ENCODE peak calls at places on chromosome 3, in five cellular contexts. One of them, this sample, is unnamed.
A peak's percentile ranks its signal among the peaks of the same experiment; 100 is the strongest.

GRCh38 chr3:20316238-20316637 is 130.2 kb upstream of the SGO1 start:
- DNase-seq in heart left ventricle: no peak
- DNase-seq in left ventricle myocardium inferior: no peak
- DNase-seq in transverse colon: no peak
- DNase-seq in cardiac fibroblast: no peak
- DNase-seq in this sample: no peak

GRCh38 chr3:194485471-194485875 is 1.3 kb downstream of the ATP13A3 start:
- DNase-seq in cardiac fibroblast: no peak
- DNase-seq in transverse colon: no peak
- DNase-seq in heart left ventricle: no peak
- DNase-seq in left ventricle myocardium inferior: no peak
- DNase-seq in this sample: peak; percentile 72

GRCh38 chr3:141686477-141687280 is 51.4 kb upstream of the RNF7 start:
- DNase-seq in cardiac fibroblast: peak; percentile 80
- DNase-seq in transverse colon: peak; percentile 50
- DNase-seq in left ventricle myocardium inferior: peak; percentile 63
- DNase-seq in heart left ventricle: peak; percentile 82
- DNase-seq in this sample: peak; percentile 62

GRCh38 chr3:53794597-53794996 is 51.6 kb downstream of the CHDH start:
- DNase-seq in cardiac fibroblast: no peak
- DNase-seq in heart left ventricle: no peak
- DNase-seq in left ventricle myocardium inferior: no peak
- DNase-seq in transverse colon: no peak
- DNase-seq in this sample: peak; percentile 14

GRCh38 chr3:195763248-195763830 is 42.6 kb downstream of the MUC20 start:
- DNase-seq in cardiac fibroblast: no peak
- DNase-seq in transverse colon: no peak
- DNase-seq in left ventricle myocardium inferior: no peak
- DNase-seq in heart left ventricle: no peak
- DNase-seq in this sample: no peak

GRCh38 chr3:127366383-127366782 is 78.5 kb upstream of the PRR20G start:
- DNase-seq in left ventricle myocardium inferior: no peak
- DNase-seq in heart left ventricle: no peak
- DNase-seq in transverse colon: no peak
- DNase-seq in cardiac fibroblast: peak; percentile 4
- DNase-seq in this sample: peak; percentile 5

GRCh38 chr3:111666041-111666735 is 71.0 kb upstream of the ZBED2 start:
- DNase-seq in heart left ventricle: no peak
- DNase-seq in cardiac fibroblast: no peak
- DNase-seq in transverse colon: no peak
- DNase-seq in left ventricle myocardium inferior: no peak
- DNase-seq in this sample: no peak

GRCh38 chr3:28971156-28971555 is 309.7 kb upstream of the RBMS3 start:
- DNase-seq in heart left ventricle: no peak
- DNase-seq in cardiac fibroblast: no peak
- DNase-seq in transverse colon: no peak
- DNase-seq in left ventricle myocardium inferior: no peak
- DNase-seq in this sample: no peak

GRCh38 chr3:196639517-196640500 is at the start of gene NRROS:
- DNase-seq in cardiac fibroblast: peak; percentile 67
- DNase-seq in left ventricle myocardium inferior: peak; percentile 74
- DNase-seq in heart left ventricle: peak; percentile 85
- DNase-seq in transverse colon: peak; percentile 81
- DNase-seq in this sample: peak; percentile 58

GRCh38 chr3:9422712-9423424 is 25.5 kb downstream of the SETD5 start:
- DNase-seq in transverse colon: peak; percentile 87
- DNase-seq in heart left ventricle: no peak
- DNase-seq in left ventricle myocardium inferior: peak; percentile 38
- DNase-seq in cardiac fibroblast: peak; percentile 98
- DNase-seq in this sample: peak; percentile 99

GRCh38 chr3:72489916-72490315 is 358.3 kb downstream of the SHQ1 start:
- DNase-seq in left ventricle myocardium inferior: no peak
- DNase-seq in cardiac fibroblast: no peak
- DNase-seq in heart left ventricle: no peak
- DNase-seq in transverse colon: no peak
- DNase-seq in this sample: no peak

GRCh38 chr3:197736010-197736490 is 654 bp downstream of the RUBCN start:
- DNase-seq in transverse colon: peak; percentile 51
- DNase-seq in left ventricle myocardium inferior: no peak
- DNase-seq in cardiac fibroblast: peak; percentile 8
- DNase-seq in heart left ventricle: peak; percentile 62
- DNase-seq in this sample: peak; percentile 10

GRCh38 chr3:197736491-197737318 is at the start of gene RUBCN:
- DNase-seq in left ventricle myocardium inferior: peak; percentile 95
- DNase-seq in cardiac fibroblast: peak; percentile 96
- DNase-seq in transverse colon: peak; percentile 97
- DNase-seq in heart left ventricle: peak; percentile 97
- DNase-seq in this sample: peak; percentile 96

GRCh38 chr3:197737319-197737649 is 580 bp upstream of the RUBCN start:
- DNase-seq in heart left ventricle: no peak
- DNase-seq in transverse colon: no peak
- DNase-seq in left ventricle myocardium inferior: no peak
- DNase-seq in cardiac fibroblast: no peak
- DNase-seq in this sample: no peak

GRCh38 chr3:197734667-197735318 is 1.9 kb downstream of the RUBCN start:
- DNase-seq in heart left ventricle: no peak
- DNase-seq in transverse colon: peak; percentile 24
- DNase-seq in left ventricle myocardium inferior: no peak
- DNase-seq in cardiac fibroblast: no peak
- DNase-seq in this sample: no peak

DNA sequence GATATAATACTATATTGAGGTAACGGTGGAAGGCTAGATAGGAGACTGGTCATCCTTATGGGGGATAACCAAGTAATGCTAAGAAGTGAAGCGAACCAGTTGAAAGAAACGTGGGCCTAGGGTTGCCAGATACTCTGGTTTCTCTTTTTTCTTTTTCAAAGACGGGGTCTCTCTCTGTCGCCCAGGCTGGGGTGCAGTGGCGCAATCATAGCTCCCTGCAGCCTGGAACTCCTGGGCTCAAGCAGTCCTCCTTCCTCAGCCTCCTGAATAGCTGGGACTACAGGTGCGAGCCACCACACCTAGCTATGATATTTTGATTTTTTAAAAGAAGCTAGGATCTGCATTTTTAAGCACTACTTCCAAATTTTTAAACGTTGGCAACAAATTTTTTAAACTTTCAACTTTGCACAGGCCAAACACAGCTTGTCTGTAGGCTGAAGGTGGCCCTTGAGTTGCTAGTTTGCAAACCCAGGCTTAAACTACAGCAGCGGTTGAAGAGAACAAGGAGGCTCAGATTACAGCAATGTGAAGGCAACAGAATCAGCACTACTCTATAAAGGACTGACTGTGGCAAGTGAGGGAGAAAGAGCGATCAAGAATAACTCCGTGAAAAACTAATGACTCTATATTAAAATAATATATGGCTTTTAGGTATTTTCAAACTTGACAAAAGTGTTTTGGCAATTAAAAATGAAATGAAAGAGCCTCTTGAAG is 1.2 kb upstream of the RUBCN start:
- DNase-seq in cardiac fibroblast: no peak
- DNase-seq in heart left ventricle: no peak
- DNase-seq in transverse colon: no peak
- DNase-seq in left ventricle myocardium inferior: no peak
- DNase-seq in this sample: no peak
- H3K4me3 ChIP-seq in cardiac fibroblast: no peak overlapping the region
- H3K4me3 ChIP-seq in heart left ventricle: no peak overlapping the region
- H3K4me3 ChIP-seq in transverse colon: no peak overlapping the region
- H3K4me3 ChIP-seq in left ventricle myocardium inferior: peak overlapping the region; percentile 83
- H3K4me3 ChIP-seq in this sample: peak overlapping the region; percentile 92

DNA sequence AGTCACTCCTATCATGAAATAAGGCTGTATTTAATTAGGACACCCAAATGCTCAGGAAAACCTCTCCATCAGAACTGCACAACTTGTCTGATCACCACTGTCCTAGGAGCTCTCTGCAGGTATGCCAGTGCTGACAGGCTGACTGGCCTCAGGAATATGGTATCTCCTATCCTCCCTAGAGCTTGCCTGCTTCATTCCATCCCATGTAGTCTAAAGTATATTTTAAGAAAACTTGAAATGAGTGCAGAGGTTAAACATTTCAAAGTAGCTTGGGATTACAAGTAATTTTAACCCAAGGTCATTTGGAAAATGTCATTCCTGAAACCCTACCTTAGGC is 23.7 kb downstream of the FILIP1L start:
- DNase-seq in heart left ventricle: no peak
- DNase-seq in left ventricle myocardium inferior: no peak
- DNase-seq in cardiac fibroblast: no peak
- DNase-seq in transverse colon: no peak
- DNase-seq in this sample: no peak
- TF ChIP-seq CTCF in heart left ventricle: peak; percentile 4
- TF ChIP-seq CTCF in left ventricle myocardium inferior: no peak
- TF ChIP-seq CTCF in cardiac fibroblast: no peak
- TF ChIP-seq CTCF in transverse colon: no peak
- TF ChIP-seq CTCF in this sample: no peak

DNA sequence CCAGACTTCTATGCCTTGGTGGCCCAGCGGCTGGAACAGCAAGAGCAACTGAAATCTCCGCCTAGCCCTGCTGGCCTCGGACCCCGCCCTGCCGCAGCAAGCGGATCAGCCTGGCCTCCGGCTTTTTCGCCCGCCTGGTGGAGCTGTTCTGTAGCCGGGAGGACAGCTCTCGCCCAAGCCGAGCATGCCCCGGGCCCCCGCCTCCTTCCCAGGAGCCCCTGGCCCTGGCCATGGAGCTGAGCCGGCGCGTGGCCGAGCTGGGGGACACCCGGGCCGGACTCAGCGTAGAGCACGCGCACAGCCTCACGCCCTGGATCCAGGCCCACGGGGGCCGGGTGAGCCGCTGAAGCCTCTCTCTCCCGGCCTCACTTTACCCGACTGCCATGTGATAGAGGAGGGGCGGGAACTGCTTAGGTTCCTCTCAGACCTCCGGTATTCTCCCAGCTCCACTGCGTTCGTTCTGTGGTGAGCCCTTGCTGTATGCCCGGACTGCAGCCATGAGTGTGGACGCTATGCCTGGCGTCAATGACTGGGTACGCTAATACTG is 24.1 kb upstream of the MRPL3 start:
- DNase-seq in heart left ventricle: peak; percentile 77
- DNase-seq in left ventricle myocardium inferior: peak; percentile 38
- DNase-seq in transverse colon: no peak
- DNase-seq in cardiac fibroblast: peak; percentile 67
- DNase-seq in this sample: peak; percentile 65
- H3K4me3 ChIP-seq in heart left ventricle: no peak overlapping the region
- H3K4me3 ChIP-seq in left ventricle myocardium inferior: peak overlapping the region; percentile 60
- H3K4me3 ChIP-seq in transverse colon: peak overlapping the region; percentile 12
- H3K4me3 ChIP-seq in cardiac fibroblast: peak overlapping the region; percentile 36
- H3K4me3 ChIP-seq in this sample: peak overlapping the region; percentile 58

GRCh38 chr3:117016359-117016758 is 306.8 kb downstream of the TUSC7 start:
- DNase-seq in left ventricle myocardium inferior: no peak
- DNase-seq in cardiac fibroblast: no peak
- DNase-seq in heart left ventricle: no peak
- DNase-seq in transverse colon: no peak
- DNase-seq in this sample: no peak
- TF ChIP-seq CTCF in left ventricle myocardium inferior: no peak
- TF ChIP-seq CTCF in cardiac fibroblast: no peak
- TF ChIP-seq CTCF in heart left ventricle: no peak
- TF ChIP-seq CTCF in transverse colon: no peak
- TF ChIP-seq CTCF in this sample: peak; percentile 13

GRCh38 chr3:160403796-160404510 is 4.5 kb downstream of the SMC4 start:
- DNase-seq in heart left ventricle: no peak
- DNase-seq in transverse colon: no peak
- DNase-seq in left ventricle myocardium inferior: no peak
- DNase-seq in cardiac fibroblast: peak; percentile 48
- DNase-seq in this sample: peak; percentile 34
- H3K4me3 ChIP-seq in heart left ventricle: no peak overlapping the region
- H3K4me3 ChIP-seq in transverse colon: no peak overlapping the region
- H3K4me3 ChIP-seq in left ventricle myocardium inferior: peak overlapping the region; percentile 81
- H3K4me3 ChIP-seq in cardiac fibroblast: no peak overlapping the region
- H3K4me3 ChIP-seq in this sample: peak overlapping the region; percentile 11

DNA sequence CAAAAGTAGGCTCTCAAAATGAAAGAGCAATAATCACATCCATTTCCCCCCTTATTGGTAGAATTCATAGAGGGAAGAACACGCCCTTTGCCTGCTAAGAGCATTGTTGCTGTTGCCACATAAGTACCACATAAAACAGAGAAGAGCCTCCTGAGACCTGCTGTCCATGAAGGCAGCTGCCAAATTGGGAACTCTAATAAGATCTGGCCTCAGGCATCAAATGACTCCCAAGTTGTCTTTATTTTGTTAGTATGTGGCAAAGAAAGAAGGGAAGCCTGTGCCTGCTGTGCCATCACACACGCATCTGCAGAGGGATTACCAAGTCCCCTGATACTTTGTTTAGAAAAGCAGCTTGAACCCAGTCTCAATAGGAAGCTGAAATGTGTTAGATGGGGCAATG is 23.9 kb downstream of the VGLL3 start:
- DNase-seq in heart left ventricle: no peak
- DNase-seq in left ventricle myocardium inferior: no peak
- DNase-seq in cardiac fibroblast: no peak
- DNase-seq in transverse colon: no peak
- DNase-seq in this sample: no peak
- TF ChIP-seq CTCF in heart left ventricle: no peak
- TF ChIP-seq CTCF in left ventricle myocardium inferior: no peak
- TF ChIP-seq CTCF in cardiac fibroblast: no peak
- TF ChIP-seq CTCF in transverse colon: no peak
- TF ChIP-seq CTCF in this sample: no peak

GRCh38 chr3:168997488-168997887 is 666.0 kb downstream of the MECOM start:
- DNase-seq in cardiac fibroblast: no peak
- DNase-seq in heart left ventricle: no peak
- DNase-seq in left ventricle myocardium inferior: no peak
- DNase-seq in transverse colon: no peak
- DNase-seq in this sample: no peak

GRCh38 chr3:169007145-169007544 is 656.4 kb downstream of the MECOM start:
- DNase-seq in heart left ventricle: no peak
- DNase-seq in cardiac fibroblast: no peak
- DNase-seq in transverse colon: no peak
- DNase-seq in left ventricle myocardium inferior: no peak
- DNase-seq in this sample: no peak

GRCh38 chr3:168998792-168999191 is 664.7 kb downstream of the MECOM start:
- DNase-seq in transverse colon: no peak
- DNase-seq in heart left ventricle: no peak
- DNase-seq in left ventricle myocardium inferior: no peak
- DNase-seq in cardiac fibroblast: no peak
- DNase-seq in this sample: no peak

DNA sequence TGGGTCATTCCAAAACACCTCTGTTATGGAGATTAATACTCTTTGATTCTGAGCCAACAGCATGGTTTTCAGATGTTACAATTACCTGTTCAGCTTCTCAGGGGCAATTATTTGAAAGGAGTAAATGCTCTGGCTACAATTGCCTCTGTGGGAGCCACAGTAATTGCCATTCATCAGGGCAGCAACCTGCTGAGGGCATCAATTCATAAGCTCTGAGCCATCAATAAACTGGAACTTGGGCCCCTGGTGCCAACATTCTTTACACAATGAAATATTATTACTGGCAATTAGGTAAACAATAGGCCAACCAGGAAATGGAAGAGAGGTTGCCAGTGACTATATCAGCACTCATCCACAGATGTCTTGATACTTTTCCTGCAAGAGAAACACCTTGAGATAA is 660.8 kb downstream of the MECOM start:
- DNase-seq in transverse colon: no peak
- DNase-seq in cardiac fibroblast: no peak
- DNase-seq in heart left ventricle: no peak
- DNase-seq in left ventricle myocardium inferior: no peak
- DNase-seq in this sample: no peak
- H3K4me3 ChIP-seq in transverse colon: no peak overlapping the region
- H3K4me3 ChIP-seq in cardiac fibroblast: no peak overlapping the region
- H3K4me3 ChIP-seq in heart left ventricle: no peak overlapping the region
- H3K4me3 ChIP-seq in left ventricle myocardium inferior: no peak overlapping the region
- H3K4me3 ChIP-seq in this sample: no peak overlapping the region

DNA sequence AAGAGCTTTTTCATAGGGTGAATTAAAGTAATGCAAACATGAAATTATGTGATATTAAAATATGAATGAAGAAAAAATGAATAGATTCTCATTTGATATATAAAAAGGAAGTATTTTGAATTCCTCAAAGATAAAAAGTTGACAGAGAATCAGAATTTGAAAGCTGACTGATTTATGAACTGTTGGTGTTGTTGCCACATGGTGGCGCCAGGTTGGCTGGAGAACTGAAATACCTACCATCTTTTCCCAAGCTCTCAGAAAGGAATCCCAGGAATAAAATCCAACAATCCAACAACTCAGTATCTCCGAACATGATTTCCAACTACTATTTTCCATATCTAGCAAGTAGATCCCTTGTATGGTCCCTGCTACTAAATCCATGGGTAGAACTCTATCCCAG is 3.1 kb downstream of the MYRIP start:
- DNase-seq in heart left ventricle: no peak
- DNase-seq in cardiac fibroblast: peak; percentile 15
- DNase-seq in left ventricle myocardium inferior: no peak
- DNase-seq in transverse colon: peak; percentile 36
- DNase-seq in this sample: no peak
- TF ChIP-seq CTCF in heart left ventricle: peak; percentile 35
- TF ChIP-seq CTCF in cardiac fibroblast: peak; percentile 35
- TF ChIP-seq CTCF in left ventricle myocardium inferior: peak; percentile 49
- TF ChIP-seq CTCF in transverse colon: peak; percentile 51
- TF ChIP-seq CTCF in this sample: peak; percentile 38